ENCODE peak calls at places on chromosome X, in nine cellular contexts. S is cardiac muscle cell, Z is transverse colon, J is ascending aorta, R is neural progenitor cell, V is mucosa of descending colon, X is colonic mucosa, C is left ventricle myocardium inferior, I is tibial nerve. O is an unnamed sample. For H3K9me3, the result is how much of the 10 kb centered on the place peaks cover.

GRCh38 chrX:151789179-151789800 is 54.7 kb downstream of the CNGA2 start:
- DNase-seq in S (no peak), Z (peak), J (peak), R (no peak), V (peak), X (peak), C (peak), I (peak), O (no peak)

GRCh38 chrX:19303216-19303880 is 40.4 kb upstream of the PDHA1 start:
- DNase-seq in S (no peak), Z (no peak), J (peak), R (no peak), V (no peak), X (no peak), C (no peak), I (peak), O (no peak)

GRCh38 chrX:630007-630921 is at the start of gene SHOX:
- DNase-seq in S (no peak), Z (no peak), J (peak), R (peak), V (no peak), X (no peak), C (no peak), I (no peak), O (peak)

GRCh38 chrX:30888526-30889146 is 418 bp downstream of the TAB3 start:
- DNase-seq in S (peak), Z (peak), J (peak), R (no peak), V (no peak), X (peak), C (no peak), I (no peak), O (peak)

GRCh38 chrX:105634180-105634579 is 188.2 kb upstream of the NRK start:
- DNase-seq in S (no peak), Z (no peak), J (no peak), R (no peak), V (no peak), X (no peak), C (no peak), I (no peak), O (no peak)

GRCh38 chrX:40661489-40661888 is 14.1 kb upstream of the CXorf38 start:
- DNase-seq in S (no peak), Z (no peak), J (no peak), R (no peak), V (no peak), X (no peak), C (no peak), I (no peak), O (no peak)

GRCh38 chrX:41449615-41450014 is 2.5 kb downstream of the NYX start:
- DNase-seq in S (peak), Z (no peak), J (no peak), R (no peak), V (no peak), X (no peak), C (no peak), I (no peak), O (no peak)

GRCh38 chrX:143788265-143788664 is 67.7 kb upstream of the SPANXN2 start:
- DNase-seq in S (peak), Z (no peak), J (no peak), R (peak), V (no peak), X (no peak), C (no peak), I (no peak), O (no peak)

GRCh38 chrX:53056292-53056691 is 7.7 kb downstream of the GPR173 start:
- DNase-seq in S (no peak), Z (no peak), J (no peak), R (no peak), V (no peak), X (no peak), C (no peak), I (no peak), O (no peak)

GRCh38 chrX:9832811-9833210 is 46.6 kb downstream of the SHROOM2 start:
- DNase-seq in S (no peak), Z (no peak), J (no peak), R (peak), V (no peak), X (no peak), C (no peak), I (no peak), O (peak)

GRCh38 chrX:119870626-119871131 is 854 bp downstream of the RNF113A start:
- DNase-seq in S (peak), Z (peak), J (no peak), R (peak), V (peak), X (peak), C (no peak), I (no peak), O (peak)

GRCh38 chrX:23952984-23953907 is 45.4 kb downstream of the CXorf58 start:
- DNase-seq in S (peak), Z (no peak), J (no peak), R (peak), V (no peak), X (no peak), C (no peak), I (no peak), O (peak)

GRCh38 chrX:53445977-53446376 is 11.8 kb upstream of the HSD17B10 start:
- DNase-seq in S (peak), Z (peak), J (no peak), R (peak), V (peak), X (peak), C (no peak), I (no peak), O (peak)

GRCh38 chrX:138128025-138128671 is 562.2 kb downstream of the ZIC3 start:
- DNase-seq in S (peak), Z (no peak), J (no peak), R (peak), V (no peak), X (peak), C (no peak), I (no peak), O (peak)

GRCh38 chrX:22220941-22221340 is 51.8 kb upstream of the CBLL2 start:
- DNase-seq in S (no peak), Z (no peak), J (no peak), R (no peak), V (no peak), X (no peak), C (no peak), I (no peak), O (no peak)

GRCh38 chrX:10296581-10296980 is 139.8 kb downstream of the CLCN4 start:
- DNase-seq in S (no peak), Z (no peak), J (no peak), R (no peak), V (no peak), X (no peak), C (no peak), I (no peak), O (no peak)

GRCh38 chrX:66014560-66014959 is 25.3 kb downstream of the VSIG4 start:
- DNase-seq in S (no peak), Z (no peak), J (no peak), R (no peak), V (no peak), X (no peak), C (no peak), I (no peak), O (no peak)

GRCh38 chrX:43141885-43142284 is 363.9 kb upstream of the PPP1R2C start:
- DNase-seq in S (peak), Z (no peak), J (no peak), R (no peak), V (no peak), X (no peak), C (no peak), I (no peak), O (no peak)

GRCh38 chrX:72046447-72046846 is 85.3 kb downstream of the RTL5 start:
- DNase-seq in S (no peak), Z (no peak), J (peak), R (no peak), V (no peak), X (no peak), C (no peak), I (no peak), O (no peak)

GRCh38 chrX:17944833-17945497 is 83.9 kb upstream of the RAI2 start:
- DNase-seq in S (peak), Z (no peak), J (no peak), R (peak), V (no peak), X (peak), C (no peak), I (no peak), O (no peak)

GRCh38 chrX:131405497-131405896 is 116.4 kb upstream of the IGSF1 start:
- DNase-seq in S (no peak), Z (no peak), J (no peak), R (peak), V (no peak), X (no peak), C (no peak), I (no peak), O (peak)

GRCh38 chrX:148459343-148459742 is 41.1 kb upstream of the AFF2 start:
- DNase-seq in S (no peak), Z (no peak), J (no peak), R (no peak), V (no peak), X (no peak), C (no peak), I (no peak), O (no peak)

GRCh38 chrX:124217289-124218251 is 114.9 kb upstream of the TEX13D start:
- DNase-seq in S (no peak), Z (peak), J (no peak), R (peak), V (no peak), X (no peak), C (no peak), I (no peak), O (peak)

GRCh38 chrX:101429934-101430333 is 21.9 kb downstream of the HNRNPH2 start:
- DNase-seq in S (no peak), Z (no peak), J (no peak), R (no peak), V (no peak), X (no peak), C (no peak), I (no peak), O (no peak)

GRCh38 chrX:118189628-118190027 is 73.0 kb upstream of the KLHL13 start:
- DNase-seq in S (peak), Z (no peak), J (no peak), R (no peak), V (no peak), X (no peak), C (no peak), I (no peak), O (peak)

GRCh38 chrX:45894864-45895645 is 650.2 kb downstream of the ZNF674 start:
- DNase-seq in S (no peak), Z (no peak), J (no peak), R (no peak), V (no peak), X (no peak), C (no peak), I (no peak), O (no peak)

GRCh38 chrX:10569946-10570345 is 50.4 kb downstream of the MID1 start:
- DNase-seq in S (no peak), Z (no peak), J (no peak), R (no peak), V (no peak), X (no peak), C (no peak), I (no peak), O (no peak)

GRCh38 chrX:131762802-131763234 is 218.9 kb downstream of the OR13H1 start:
- DNase-seq in S (no peak), Z (peak), J (peak), R (no peak), V (no peak), X (peak), C (no peak), I (no peak), O (no peak)

GRCh38 chrX:150690126-150690525 is 3.1 kb upstream of the MTMR1 start:
- DNase-seq in S (no peak), Z (no peak), J (no peak), R (no peak), V (no peak), X (no peak), C (no peak), I (no peak), O (no peak)

GRCh38 chrX:47607091-47607490 is 12.6 kb downstream of the SYN1 start:
- DNase-seq in S (no peak), Z (no peak), J (no peak), R (no peak), V (no peak), X (no peak), C (no peak), I (no peak), O (no peak)

GRCh38 chrX:69076084-69076483 is 89.2 kb downstream of the PJA1 start:
- DNase-seq in S (no peak), Z (no peak), J (no peak), R (no peak), V (no peak), X (no peak), C (no peak), I (no peak), O (no peak)

GRCh38 chrX:112048707-112049106 is 33.9 kb downstream of the TRPC5 start:
- DNase-seq in S (no peak), Z (no peak), J (no peak), R (peak), V (no peak), X (no peak), C (no peak), I (no peak), O (no peak)
- TF ChIP-seq CTCF in S (no peak), Z (no peak), J (no peak), R (peak), V (no peak), X (no peak), C (no peak), I (no peak), O (peak)

GRCh38 chrX:145002776-145003175 is 244.5 kb upstream of the SPANXN1 start:
- DNase-seq in S (no peak), Z (no peak), J (no peak), R (no peak), V (no peak), X (no peak), C (no peak), I (no peak), O (no peak)
- H3K9me3 ChIP-seq in S (under half), Z (under half), J (under half), R (under half), V (under half), X (under half), C (under half), I (under half), O (under half)

GRCh38 chrX:39133971-39134370 is 332.7 kb downstream of the MID1IP1 start:
- DNase-seq in S (peak), Z (peak), J (no peak), R (no peak), V (peak), X (no peak), C (no peak), I (no peak), O (peak)
- TF ChIP-seq CTCF in S (no peak), Z (no peak), J (no peak), R (peak), V (peak), X (no peak), C (peak), I (no peak), O (peak)

DNA sequence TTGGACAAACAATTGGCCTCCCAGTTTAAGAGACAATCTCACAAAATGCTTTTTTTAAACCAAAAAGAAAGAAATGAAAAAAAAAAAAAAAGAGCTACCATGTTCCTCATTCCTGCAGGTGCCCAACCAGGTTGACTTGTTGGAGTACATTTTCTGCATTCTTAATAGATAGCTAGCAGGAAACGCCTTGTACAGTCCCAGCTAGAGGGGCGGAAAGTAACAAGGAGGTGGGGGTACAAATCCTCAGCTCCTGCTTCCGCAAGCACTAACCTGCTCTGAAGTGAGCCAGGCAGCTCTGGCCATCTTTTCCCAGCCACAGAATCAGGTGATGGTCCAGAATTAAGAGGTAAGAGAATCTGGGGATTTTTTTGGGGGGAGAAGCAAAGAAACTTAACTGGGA is at the start of gene VGLL1:
- DNase-seq in S (no peak), Z (no peak), J (no peak), R (no peak), V (no peak), X (no peak), C (no peak), I (no peak), O (no peak)
- H3K9me3 ChIP-seq in S (under half), Z (under half), J (under half), R (under half), V (under half), X (under half), C (under half), I (under half), O (under half)

GRCh38 chrX:64996805-64997204 is 20.6 kb upstream of the ZC4H2 start:
- DNase-seq in S (no peak), Z (no peak), J (no peak), R (no peak), V (no peak), X (no peak), C (no peak), I (no peak), O (no peak)

GRCh38 chrX:64994131-64994798 is 18.0 kb upstream of the ZC4H2 start:
- DNase-seq in S (no peak), Z (no peak), J (no peak), R (no peak), V (no peak), X (no peak), C (no peak), I (no peak), O (no peak)
- TF ChIP-seq CTCF in S (no peak), Z (no peak), J (no peak), R (no peak), V (no peak), X (no peak), C (no peak), I (no peak), O (no peak)

DNA sequence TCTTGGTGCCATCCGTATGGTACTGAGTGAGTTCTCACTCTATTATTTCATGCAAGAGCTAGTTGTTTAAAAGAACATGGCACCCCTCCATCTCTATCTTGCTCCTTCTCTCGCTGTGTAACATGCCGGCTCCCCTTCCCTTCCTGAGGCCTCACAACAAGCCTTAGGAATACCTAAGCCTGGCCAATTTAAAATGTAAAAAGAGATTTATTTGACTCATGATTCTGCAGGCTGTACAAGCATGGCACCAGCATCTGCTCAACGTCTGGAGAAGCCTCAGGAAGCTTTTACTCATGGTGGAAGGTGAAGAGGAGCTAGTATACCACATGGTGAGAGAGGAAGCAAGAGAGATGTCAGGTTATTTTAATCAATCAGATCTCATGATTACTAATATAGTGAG is 90.4 kb upstream of the NUDT10 start:
- DNase-seq in S (no peak), Z (no peak), J (no peak), R (no peak), V (no peak), X (no peak), C (no peak), I (no peak), O (no peak)
- H3K9me3 ChIP-seq in S (under half), Z (under half), J (under half), R (under half), V (under half), X (under half), C (under half), I (under half), O (under half)

GRCh38 chrX:2348225-2348624 is 152.6 kb downstream of the DHRSX start:
- DNase-seq in S (no peak), Z (no peak), J (no peak), R (peak), V (no peak), X (no peak), C (no peak), I (no peak), O (no peak)
- TF ChIP-seq CTCF in S (no peak), Z (no peak), J (no peak), R (no peak), V (no peak), X (no peak), C (no peak), I (no peak), O (no peak)

GRCh38 chrX:155998116-155998515 is 620 bp downstream of the IL9R start:
- DNase-seq in S (no peak), Z (no peak), J (peak), R (no peak), V (no peak), X (no peak), C (no peak), I (no peak), O (no peak)

GRCh38 chrX:155997436-155997835 is at the start of gene IL9R:
- DNase-seq in S (no peak), Z (no peak), J (peak), R (no peak), V (no peak), X (no peak), C (no peak), I (no peak), O (no peak)

GRCh38 chrX:155998761-155999510 is 1.4 kb downstream of the IL9R start:
- DNase-seq in S (no peak), Z (no peak), J (peak), R (no peak), V (no peak), X (no peak), C (no peak), I (no peak), O (no peak)

GRCh38 chrX:155993421-155993820 is 4.1 kb upstream of the IL9R start:
- DNase-seq in S (no peak), Z (no peak), J (no peak), R (no peak), V (no peak), X (no peak), C (no peak), I (no peak), O (no peak)

DNA sequence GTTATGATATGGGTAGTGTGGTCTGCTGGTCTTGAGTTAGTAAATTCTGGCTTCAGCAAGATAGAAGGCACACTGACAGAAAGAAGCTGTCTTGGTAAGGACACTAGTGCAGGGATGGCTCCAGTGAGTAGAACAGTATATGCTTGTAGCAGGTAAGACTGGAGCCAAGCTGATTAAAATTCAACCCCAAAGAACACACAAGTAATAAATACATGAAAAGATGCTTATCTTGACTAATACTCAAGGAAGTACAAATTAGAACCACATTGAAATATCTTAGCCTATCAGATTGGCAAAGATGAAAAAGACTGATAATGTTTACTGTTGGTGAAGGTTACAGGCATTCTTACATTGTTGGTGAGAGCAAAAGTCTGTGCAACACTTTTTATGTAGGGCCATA is 2.0 kb upstream of the IL9R start:
- DNase-seq in S (no peak), Z (no peak), J (no peak), R (no peak), V (no peak), X (no peak), C (no peak), I (no peak), O (no peak)
- H3K9me3 ChIP-seq in S (under half), Z (under half), J (under half), R (under half), V (under half), X (under half), C (under half), I (under half), O (under half)

GRCh38 chrX:130263016-130263415 is 5.7 kb downstream of the ZNF280C start:
- DNase-seq in S (no peak), Z (no peak), J (no peak), R (no peak), V (no peak), X (no peak), C (no peak), I (no peak), O (no peak)

GRCh38 chrX:130264573-130264972 is 4.1 kb downstream of the ZNF280C start:
- DNase-seq in S (no peak), Z (no peak), J (no peak), R (no peak), V (no peak), X (no peak), C (no peak), I (no peak), O (no peak)

DNA sequence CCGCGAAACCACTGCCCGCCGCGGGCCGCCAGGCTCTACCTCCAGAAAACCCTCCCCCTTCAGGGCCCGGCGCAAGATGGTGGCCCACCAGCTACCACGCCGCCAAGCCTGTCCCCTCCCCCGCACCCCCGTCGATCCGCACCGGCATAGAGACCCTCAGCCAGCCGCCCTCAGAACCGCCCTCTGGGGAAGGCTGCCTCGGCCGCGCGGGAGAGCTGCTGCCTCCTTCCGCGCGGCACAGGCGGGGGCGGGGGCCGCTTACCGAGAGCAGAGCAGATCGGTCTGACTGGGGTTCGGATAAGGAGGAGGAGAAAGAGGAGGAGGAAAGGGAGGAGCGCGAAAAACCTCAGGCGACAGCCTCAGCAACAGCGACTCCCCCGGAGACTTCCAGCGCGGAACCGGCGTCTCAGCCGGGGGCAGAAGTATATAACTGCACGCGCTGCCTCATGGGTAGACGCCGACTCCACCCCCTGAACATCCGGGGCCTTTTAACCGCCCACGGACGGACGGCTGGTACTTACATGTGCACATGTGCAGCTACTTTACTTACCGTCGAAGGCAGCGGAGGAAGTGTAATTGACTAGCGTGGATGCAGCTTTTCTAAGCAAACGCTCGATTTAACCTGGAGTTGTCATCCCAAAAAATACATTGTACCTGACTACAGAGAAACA is at the start of gene ZNF280C:
- DNase-seq in S (peak), Z (peak), J (peak), R (peak), V (peak), X (peak), C (peak), I (peak), O (peak)
- TF ChIP-seq CTCF in S (peak), Z (no peak), J (peak), R (peak), V (no peak), X (no peak), C (peak), I (no peak), O (peak)